ENCODE peak calls at places on chromosomes 11 and 22, in ten cellular contexts. U, M, N, R, Y, T, E, C, Z and Q are unnamed samples.

GRCh38 chr11:112655386-112655785 is 305.8 kb upstream of the NCAM1 start:
- DNase-seq in M (no peak), E (no peak), N (no peak), R (peak; percentile 32), T (no peak), U (no peak), Y (no peak), Z (no peak), C (no peak), Q (peak; percentile 33)

GRCh38 chr11:129652828-129653227 is 162.8 kb upstream of the TMEM45B start:
- DNase-seq in C (no peak), Y (no peak), E (no peak), R (no peak), Z (no peak), N (no peak), M (no peak), T (no peak), U (no peak), Q (no peak)

GRCh38 chr11:69167916-69168691 is 12.4 kb downstream of the SMIM38 start:
- DNase-seq in Z (no peak), C (no peak), R (no peak), T (no peak), Y (peak; percentile 43), M (no peak), N (no peak), E (no peak), U (no peak), Q (no peak)

GRCh38 chr11:123239371-123240150 is 44.5 kb upstream of the CLMP start:
- DNase-seq in Z (no peak), E (no peak), U (no peak), C (no peak), N (no peak), M (no peak), T (no peak), R (no peak), Y (no peak), Q (no peak)

GRCh38 chr11:84558085-84558905 is 1068.8 kb downstream of the DLG2 start:
- DNase-seq in C (no peak), E (peak; percentile 82), N (peak; percentile 18), T (no peak), R (peak; percentile 31), Y (no peak), U (peak; percentile 80), M (peak; percentile 27), Z (peak; percentile 28), Q (peak; percentile 28)

GRCh38 chr11:47905358-47906059 is 57.4 kb upstream of the NUP160 start:
- DNase-seq in C (no peak), R (no peak), Y (no peak), Z (no peak), T (no peak), N (no peak), M (no peak), E (peak; percentile 2), U (no peak), Q (no peak)

GRCh38 chr11:34317666-34318065 is 40.1 kb downstream of the ABTB2 start:
- DNase-seq in N (no peak), T (no peak), E (no peak), U (no peak), Y (no peak), C (no peak), M (no peak), Z (no peak), R (no peak), Q (no peak)

GRCh38 chr22:20522828-20523117 is 15.4 kb downstream of the MED15 start:
- DNase-seq in T (no peak), Z (no peak), M (no peak), R (no peak), E (no peak), Y (no peak), C (no peak), N (no peak), U (no peak), Q (no peak)

GRCh38 chr11:1043563-1044096 is 7.1 kb upstream of the MUC6 start:
- DNase-seq in N (no peak), T (no peak), U (no peak), R (no peak), Y (no peak), Z (no peak), E (no peak), C (no peak), M (no peak), Q (no peak)

GRCh38 chr11:76621866-76622265 is 48.7 kb downstream of the LRRC32 start:
- DNase-seq in M (no peak), T (no peak), U (no peak), R (no peak), Z (no peak), E (no peak), N (no peak), Y (peak; percentile 67), C (no peak), Q (no peak)

GRCh38 chr11:82536706-82537105 is 197.0 kb downstream of the FAM181B start:
- DNase-seq in Y (no peak), C (no peak), E (no peak), Z (no peak), M (no peak), N (no peak), R (no peak), U (no peak), T (no peak), Q (no peak)

GRCh38 chr22:46010177-46010867 is 33.4 kb upstream of the WNT7B start:
- DNase-seq in M (no peak), Y (peak; percentile 71), Z (no peak), T (no peak), N (no peak), U (no peak), E (no peak), R (no peak), C (no peak), Q (no peak)

GRCh38 chr11:503179-503981 is 3.7 kb downstream of the RNH1 start:
- DNase-seq in E (no peak), C (peak; percentile 38), Z (peak; percentile 62), U (no peak), Y (peak; percentile 86), R (peak; percentile 54), N (no peak), M (no peak), T (peak; percentile 82), Q (no peak)

GRCh38 chr11:569273-569885 is 6.9 kb upstream of the PHRF1 start:
- DNase-seq in R (no peak), E (peak; percentile 36), Y (peak; percentile 78), Z (no peak), C (no peak), M (no peak), T (no peak), U (no peak), N (no peak), Q (peak; percentile 49)

GRCh38 chr11:35796542-35796941 is 134.0 kb downstream of the TRIM44 start:
- DNase-seq in E (no peak), Y (no peak), U (no peak), C (no peak), Z (no peak), R (no peak), T (no peak), M (no peak), N (no peak), Q (no peak)

GRCh38 chr11:125946712-125947418 is 1.0 kb downstream of the VSIG10L2 start:
- DNase-seq in C (no peak), E (no peak), R (no peak), Y (no peak), N (no peak), T (no peak), Z (no peak), U (no peak), M (no peak), Q (no peak)

GRCh38 chr11:13939952-13940610 is 22.4 kb upstream of the SPON1 start:
- DNase-seq in N (peak; percentile 44), E (no peak), M (no peak), C (no peak), R (no peak), Y (no peak), U (no peak), Z (no peak), T (no peak), Q (no peak)

GRCh38 chr22:45159652-45160462 is 3.9 kb upstream of the NUP50 start:
- DNase-seq in U (peak; percentile 88), Z (no peak), N (no peak), M (no peak), T (no peak), R (peak; percentile 33), C (no peak), Y (no peak), E (peak; percentile 54), Q (peak; percentile 74)

GRCh38 chr11:44361883-44362282 is 51.9 kb upstream of the ALX4 start:
- DNase-seq in N (no peak), Z (no peak), Y (no peak), C (no peak), R (no peak), T (no peak), E (no peak), M (no peak), U (no peak), Q (no peak)

GRCh38 chr22:30266445-30267381 is at the start of gene OSM:
- DNase-seq in R (peak; percentile 74), Z (no peak), U (no peak), N (no peak), T (no peak), M (no peak), E (no peak), Y (peak; percentile 97), C (no peak), Q (peak; percentile 70)
- TF ChIP-seq POLR2AphosphoS5 in R (no peak), Z (no peak), U (no peak), N (no peak), T (no peak), M (no peak), E (no peak), Y (peak; percentile 91), C (no peak), Q (no peak)

GRCh38 chr11:12457030-12457600 is 79.7 kb downstream of the PARVA start:
- DNase-seq in C (no peak), N (no peak), Z (no peak), T (no peak), U (no peak), Y (no peak), E (no peak), M (no peak), R (no peak), Q (no peak)
- TF ChIP-seq POLR2AphosphoS5 in C (no peak), N (no peak), Z (no peak), T (no peak), U (no peak), Y (no peak), E (no peak), M (no peak), R (no peak), Q (no peak)

DNA sequence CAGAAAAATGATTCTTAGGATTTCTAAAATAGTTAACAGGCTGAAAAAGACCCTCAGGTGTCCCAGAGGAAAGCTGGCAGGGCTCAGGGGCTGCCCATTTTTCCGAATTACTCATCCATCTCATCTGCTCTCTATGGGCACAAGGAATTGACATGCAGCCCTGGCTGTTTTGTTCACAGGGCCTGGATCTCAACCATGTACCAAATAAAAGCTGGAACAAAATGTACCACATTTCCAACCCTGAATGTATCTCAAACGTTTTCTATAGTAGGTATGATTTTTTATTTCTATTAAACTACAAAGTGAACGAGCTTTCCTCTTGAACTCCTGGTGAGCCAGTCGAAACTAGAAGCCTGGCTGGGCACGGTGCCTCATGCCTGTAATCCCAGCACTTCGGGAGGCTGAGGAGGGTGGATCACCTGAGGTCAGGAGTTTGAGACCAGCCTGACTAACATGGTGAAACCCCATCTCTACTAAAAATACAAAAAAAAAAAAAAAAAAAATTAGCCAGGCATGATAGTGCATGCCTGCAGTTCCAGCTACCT is 43.8 kb upstream of the RASD2 start:
- DNase-seq in Y (no peak), N (no peak), Z (no peak), U (no peak), C (no peak), R (no peak), T (no peak), E (no peak), M (no peak), Q (no peak)
- TF ChIP-seq POLR2AphosphoS5 in Y (no peak), N (no peak), Z (no peak), U (no peak), C (no peak), R (no peak), T (no peak), E (no peak), M (no peak), Q (no peak)

GRCh38 chr11:128400382-128401203 is 186.8 kb downstream of the ETS1 start:
- DNase-seq in E (no peak), N (no peak), Y (no peak), M (peak; percentile 44), T (no peak), U (no peak), C (no peak), Z (no peak), R (no peak), Q (no peak)
- TF ChIP-seq POLR2AphosphoS5 in E (no peak), N (no peak), Y (no peak), M (peak; percentile 89), T (no peak), U (no peak), C (no peak), Z (no peak), R (peak; percentile 89), Q (no peak)